ENCODE peak calls at places on chromosomes 1 and 21, in four cellular contexts. A is HepG2, C is IMR-90, W is Karpas-422. U is an unnamed sample.

GRCh38 chr1:234835239-234835638 is 225.3 kb upstream of the IRF2BP2 start:
- DNase-seq in A (no peak), C (no peak), W (no peak), U (peak; percentile 28)

GRCh38 chr1:170698711-170699275 is 34.9 kb downstream of the PRRX1 start:
- DNase-seq in A (no peak), C (peak; percentile 57), W (no peak), U (no peak)

GRCh38 chr1:154386643-154387352 is 18.3 kb upstream of the IL6R start:
- DNase-seq in A (peak; percentile 77), C (no peak), W (peak; percentile 44), U (no peak)

GRCh38 chr1:172135076-172135672 is 285.3 kb upstream of the C1orf105 start:
- DNase-seq in A (peak; percentile 32), C (no peak), W (peak; percentile 50), U (no peak)

GRCh38 chr1:112296908-112297307 is 99.1 kb upstream of the CTTNBP2NL start:
- DNase-seq in A (no peak), C (peak; percentile 50), W (no peak), U (no peak)

GRCh38 chr1:184504695-184505338 is 118.0 kb downstream of the C1orf21 start:
- DNase-seq in A (no peak), C (no peak), W (no peak), U (no peak)

GRCh38 chr1:176696109-176696508 is 233.1 kb downstream of the PAPPA2 start:
- DNase-seq in A (no peak), C (peak; percentile 11), W (peak; percentile 47), U (no peak)

GRCh38 chr1:91948501-91949355 is 473 bp upstream of the BRDT start:
- DNase-seq in A (no peak), C (no peak), W (no peak), U (no peak)

GRCh38 chr1:223733898-223734852 is 21.8 kb downstream of the CAPN2 start:
- DNase-seq in A (no peak), C (no peak), W (no peak), U (no peak)

GRCh38 chr1:27109103-27109822 is 45.7 kb downstream of the SLC9A1 start:
- DNase-seq in A (peak; percentile 29), C (no peak), W (peak; percentile 85), U (no peak)

GRCh38 chr1:162019006-162019405 is 4.7 kb downstream of the OLFML2B start:
- DNase-seq in A (no peak), C (peak; percentile 73), W (peak; percentile 88), U (no peak)

GRCh38 chr21:42806489-42807140 is 72.7 kb downstream of the WDR4 start:
- DNase-seq in A (no peak), C (no peak), W (no peak), U (no peak)

GRCh38 chr1:209651148-209651547 is 1.1 kb downstream of the LAMB3 start:
- DNase-seq in A (no peak), C (peak; percentile 56), W (peak; percentile 38), U (peak; percentile 88)

GRCh38 chr21:44925027-44925755 is 4.5 kb upstream of the ITGB2 start:
- DNase-seq in A (no peak), C (peak; percentile 64), W (peak; percentile 75), U (no peak)

GRCh38 chr1:6871300-6871972 is 86.2 kb downstream of the CAMTA1 start:
- DNase-seq in A (no peak), C (no peak), W (no peak), U (no peak)
- H3K4me2 ChIP-seq in A (no peak overlapping the region), C (no peak overlapping the region), W (no peak overlapping the region), U (no peak overlapping the region)

GRCh38 chr1:61141288-61142044 is 59.1 kb downstream of the NFIA start:
- DNase-seq in A (peak; percentile 27), C (peak; percentile 35), W (no peak), U (peak; percentile 35)
- H3K4me2 ChIP-seq in A (no peak overlapping the region), C (no peak overlapping the region), W (no peak overlapping the region), U (peak overlapping the region; percentile 53)

GRCh38 chr1:116807871-116808450 is 53.7 kb downstream of the CD2 start:
- DNase-seq in A (no peak), C (no peak), W (no peak), U (no peak)
- H3K4me2 ChIP-seq in A (no peak overlapping the region), C (no peak overlapping the region), W (no peak overlapping the region), U (no peak overlapping the region)

GRCh38 chr1:46193984-46194570 is 4.2 kb downstream of the POMGNT1 start:
- DNase-seq in A (no peak), C (no peak), W (no peak), U (no peak)

GRCh38 chr1:46198026-46198826 is at the start of gene POMGNT1:
- DNase-seq in A (peak; percentile 23), C (peak; percentile 39), W (peak; percentile 90), U (peak; percentile 83)

GRCh38 chr1:46194641-46195179 is 3.5 kb downstream of the POMGNT1 start:
- DNase-seq in A (no peak), C (no peak), W (no peak), U (no peak)

GRCh38 chr1:46197551-46198025 is 646 bp downstream of the POMGNT1 start:
- DNase-seq in A (no peak), C (no peak), W (no peak), U (no peak)

GRCh38 chr1:46196609-46197008 is 1.6 kb downstream of the POMGNT1 start:
- DNase-seq in A (no peak), C (no peak), W (no peak), U (no peak)
- H3K4me2 ChIP-seq in A (no peak overlapping the region), C (no peak overlapping the region), W (no peak overlapping the region), U (no peak overlapping the region)

GRCh38 chr1:115364044-115364775 is 26.2 kb upstream of the NGF start:
- DNase-seq in A (no peak), C (peak; percentile 85), W (no peak), U (peak; percentile 10)
- H3K4me2 ChIP-seq in A (no peak overlapping the region), C (peak overlapping the region; percentile 69), W (no peak overlapping the region), U (no peak overlapping the region)

GRCh38 chr1:1853593-1854257 is 37.2 kb downstream of the GNB1 start:
- DNase-seq in A (no peak), C (no peak), W (no peak), U (no peak)

GRCh38 chr1:1862905-1863547 is 27.9 kb downstream of the GNB1 start:
- DNase-seq in A (no peak), C (peak; percentile 20), W (no peak), U (no peak)

GRCh38 chr1:1857096-1857703 is 33.7 kb downstream of the GNB1 start:
- DNase-seq in A (no peak), C (no peak), W (peak; percentile 53), U (no peak)

GRCh38 chr1:1861339-1861730 is 29.6 kb downstream of the GNB1 start:
- DNase-seq in A (no peak), C (no peak), W (no peak), U (no peak)

DNA sequence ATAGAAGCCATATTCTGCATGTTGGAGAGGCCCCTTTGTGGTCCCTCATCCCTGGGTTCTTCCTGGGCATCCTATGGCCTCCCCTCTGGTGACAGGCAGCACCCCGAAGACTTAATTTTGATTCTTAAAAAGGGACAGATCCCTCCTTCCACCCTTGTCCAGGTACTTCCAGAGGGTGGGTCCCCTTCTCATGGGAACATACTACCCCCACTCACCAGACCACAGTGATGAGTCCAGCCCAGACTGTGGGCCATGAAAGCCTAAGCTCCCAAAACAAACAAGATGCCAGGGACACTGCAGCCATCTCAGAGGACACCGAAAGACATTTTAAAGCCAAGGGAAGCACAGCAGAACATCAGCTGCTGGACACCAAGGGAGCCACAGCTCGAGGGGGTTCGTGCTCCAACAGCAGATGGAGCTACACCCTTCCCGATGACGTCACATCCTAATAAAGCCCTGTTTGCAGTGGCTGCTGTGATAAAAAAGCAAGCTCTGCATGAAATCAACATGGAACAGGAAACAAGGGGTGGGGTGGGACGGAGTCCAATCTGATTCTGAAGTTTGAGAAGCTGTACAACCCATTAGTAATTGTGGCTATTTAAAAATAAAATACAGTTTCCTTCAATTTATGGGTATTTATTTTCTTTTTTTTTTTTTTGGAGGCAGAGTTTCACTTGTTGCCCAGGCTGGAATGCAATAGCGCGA is 32.4 kb downstream of the GNB1 start:
- DNase-seq in A (peak; percentile 62), C (peak; percentile 81), W (no peak), U (peak; percentile 28)
- H3K4me2 ChIP-seq in A (no peak overlapping the region), C (no peak overlapping the region), W (peak overlapping the region; percentile 25), U (no peak overlapping the region)

GRCh38 chr1:244011796-244012195 is 39.3 kb upstream of the ZBTB18 start:
- DNase-seq in A (no peak), C (no peak), W (no peak), U (no peak)
- H3K4me2 ChIP-seq in A (no peak overlapping the region), C (no peak overlapping the region), W (no peak overlapping the region), U (no peak overlapping the region)

GRCh38 chr1:48061162-48062136 is 64.3 kb upstream of the TRABD2B start:
- DNase-seq in A (peak; percentile 40), C (peak; percentile 35), W (peak; percentile 84), U (no peak)

GRCh38 chr1:48059289-48059688 is 62.1 kb upstream of the TRABD2B start:
- DNase-seq in A (no peak), C (no peak), W (no peak), U (no peak)

GRCh38 chr1:48066951-48067350 is 69.8 kb upstream of the TRABD2B start:
- DNase-seq in A (no peak), C (no peak), W (no peak), U (no peak)

GRCh38 chr1:48058135-48058534 is 61.0 kb upstream of the TRABD2B start:
- DNase-seq in A (no peak), C (no peak), W (no peak), U (no peak)

GRCh38 chr1:48062353-48062752 is 65.2 kb upstream of the TRABD2B start:
- DNase-seq in A (no peak), C (no peak), W (no peak), U (no peak)
- H3K4me2 ChIP-seq in A (no peak overlapping the region), C (no peak overlapping the region), W (no peak overlapping the region), U (no peak overlapping the region)

GRCh38 chr21:17785403-17785788 is 33.8 kb downstream of the C21orf91 start:
- DNase-seq in A (no peak), C (no peak), W (no peak), U (no peak)
- H3K4me2 ChIP-seq in A (no peak overlapping the region), C (no peak overlapping the region), W (peak overlapping the region; percentile 74), U (no peak overlapping the region)